ENCODE peak calls at places on chromosomes 16 and 17, in six cellular contexts. One of them, this sample, is unnamed.

GRCh38 chr17:2749058-2749783 is at the start of gene CCDC92B:
- DNase-seq in hepatocyte: no peak
- DNase-seq in upper lobe of right lung: no peak
- DNase-seq in NCI-H526: peak; percentile 69
- DNase-seq in epithelial cell of esophagus: no peak
- DNase-seq in CD4-positive, alpha-beta T cell: no peak
- DNase-seq in this sample: no peak

GRCh38 chr17:70564006-70564620 is 394.8 kb downstream of the KCNJ2 start:
- DNase-seq in epithelial cell of esophagus: peak; percentile 2
- DNase-seq in NCI-H526: no peak
- DNase-seq in CD4-positive, alpha-beta T cell: no peak
- DNase-seq in upper lobe of right lung: no peak
- DNase-seq in hepatocyte: no peak
- DNase-seq in this sample: no peak

GRCh38 chr17:82709024-82709675 is 7.4 kb upstream of the FN3KRP start:
- DNase-seq in epithelial cell of esophagus: no peak
- DNase-seq in NCI-H526: peak; percentile 26
- DNase-seq in upper lobe of right lung: no peak
- DNase-seq in hepatocyte: no peak
- DNase-seq in CD4-positive, alpha-beta T cell: no peak
- DNase-seq in this sample: no peak

GRCh38 chr17:36017799-36018198 is at the start of gene CCL23:
- DNase-seq in NCI-H526: no peak
- DNase-seq in upper lobe of right lung: no peak
- DNase-seq in hepatocyte: no peak
- DNase-seq in CD4-positive, alpha-beta T cell: no peak
- DNase-seq in epithelial cell of esophagus: no peak
- DNase-seq in this sample: no peak

GRCh38 chr17:76496464-76496863 is 4.8 kb downstream of the RHBDF2 start:
- DNase-seq in epithelial cell of esophagus: no peak
- DNase-seq in NCI-H526: no peak
- DNase-seq in CD4-positive, alpha-beta T cell: no peak
- DNase-seq in hepatocyte: no peak
- DNase-seq in upper lobe of right lung: no peak
- DNase-seq in this sample: no peak

GRCh38 chr16:53159781-53160436 is 105.1 kb downstream of the CHD9 start:
- DNase-seq in hepatocyte: peak; percentile 70
- DNase-seq in NCI-H526: peak; percentile 46
- DNase-seq in epithelial cell of esophagus: peak; percentile 63
- DNase-seq in CD4-positive, alpha-beta T cell: no peak
- DNase-seq in upper lobe of right lung: no peak
- DNase-seq in this sample: no peak

GRCh38 chr17:75740215-75740614 is 19.0 kb downstream of the ITGB4 start:
- DNase-seq in CD4-positive, alpha-beta T cell: no peak
- DNase-seq in epithelial cell of esophagus: no peak
- DNase-seq in hepatocyte: no peak
- DNase-seq in upper lobe of right lung: no peak
- DNase-seq in NCI-H526: no peak
- DNase-seq in this sample: no peak

GRCh38 chr17:65366102-65366844 is 195.2 kb downstream of the AXIN2 start:
- DNase-seq in hepatocyte: no peak
- DNase-seq in NCI-H526: no peak
- DNase-seq in epithelial cell of esophagus: no peak
- DNase-seq in upper lobe of right lung: no peak
- DNase-seq in CD4-positive, alpha-beta T cell: no peak
- DNase-seq in this sample: peak; percentile 37

GRCh38 chr17:56595831-56596740 is 2.6 kb downstream of the NOG start:
- DNase-seq in NCI-H526: peak; percentile 25
- DNase-seq in CD4-positive, alpha-beta T cell: no peak
- DNase-seq in epithelial cell of esophagus: no peak
- DNase-seq in upper lobe of right lung: no peak
- DNase-seq in hepatocyte: peak; percentile 43
- DNase-seq in this sample: peak; percentile 94

GRCh38 chr16:83581082-83581481 is 226.7 kb upstream of the HSBP1 start:
- DNase-seq in CD4-positive, alpha-beta T cell: no peak
- DNase-seq in hepatocyte: no peak
- DNase-seq in epithelial cell of esophagus: peak; percentile 23
- DNase-seq in NCI-H526: no peak
- DNase-seq in upper lobe of right lung: no peak
- DNase-seq in this sample: no peak

GRCh38 chr16:1509307-1510221 is 16.4 kb downstream of the TELO2 start:
- DNase-seq in upper lobe of right lung: no peak
- DNase-seq in epithelial cell of esophagus: no peak
- DNase-seq in CD4-positive, alpha-beta T cell: no peak
- DNase-seq in hepatocyte: no peak
- DNase-seq in NCI-H526: no peak
- DNase-seq in this sample: no peak

GRCh38 chr16:46911038-46911437 is 26.9 kb downstream of the GPT2 start:
- DNase-seq in epithelial cell of esophagus: no peak
- DNase-seq in CD4-positive, alpha-beta T cell: no peak
- DNase-seq in hepatocyte: no peak
- DNase-seq in NCI-H526: no peak
- DNase-seq in upper lobe of right lung: no peak
- DNase-seq in this sample: no peak

GRCh38 chr17:5635949-5636348 is 51.6 kb upstream of the NLRP1 start:
- DNase-seq in epithelial cell of esophagus: no peak
- DNase-seq in upper lobe of right lung: no peak
- DNase-seq in hepatocyte: no peak
- DNase-seq in CD4-positive, alpha-beta T cell: no peak
- DNase-seq in NCI-H526: peak; percentile 47
- DNase-seq in this sample: no peak

GRCh38 chr16:21626659-21627277 is 25.6 kb downstream of the IGSF6 start:
- DNase-seq in upper lobe of right lung: no peak
- DNase-seq in NCI-H526: peak; percentile 92
- DNase-seq in CD4-positive, alpha-beta T cell: no peak
- DNase-seq in hepatocyte: peak; percentile 64
- DNase-seq in epithelial cell of esophagus: peak; percentile 94
- DNase-seq in this sample: peak; percentile 88

GRCh38 chr17:65750678-65751077 is 189.2 kb upstream of the AXIN2 start:
- DNase-seq in epithelial cell of esophagus: peak; percentile 97
- DNase-seq in hepatocyte: peak; percentile 64
- DNase-seq in CD4-positive, alpha-beta T cell: peak; percentile 49
- DNase-seq in upper lobe of right lung: peak; percentile 87
- DNase-seq in NCI-H526: no peak
- DNase-seq in this sample: no peak

GRCh38 chr16:13471036-13471435 is 448.9 kb upstream of the ERCC4 start:
- DNase-seq in CD4-positive, alpha-beta T cell: no peak
- DNase-seq in epithelial cell of esophagus: no peak
- DNase-seq in hepatocyte: peak; percentile 46
- DNase-seq in upper lobe of right lung: no peak
- DNase-seq in NCI-H526: no peak
- DNase-seq in this sample: peak; percentile 62

GRCh38 chr17:59840329-59840907 is 52.3 kb downstream of the TUBD1 start:
- DNase-seq in hepatocyte: no peak
- DNase-seq in upper lobe of right lung: no peak
- DNase-seq in CD4-positive, alpha-beta T cell: no peak
- DNase-seq in epithelial cell of esophagus: peak; percentile 44
- DNase-seq in NCI-H526: peak; percentile 65
- DNase-seq in this sample: no peak

GRCh38 chr17:6430769-6431168 is 4.2 kb downstream of the AIPL1 start:
- DNase-seq in epithelial cell of esophagus: no peak
- DNase-seq in CD4-positive, alpha-beta T cell: no peak
- DNase-seq in NCI-H526: no peak
- DNase-seq in upper lobe of right lung: no peak
- DNase-seq in hepatocyte: no peak
- DNase-seq in this sample: no peak

GRCh38 chr16:19115148-19116021 is 1.6 kb downstream of the ITPRIPL2 start:
- DNase-seq in upper lobe of right lung: no peak
- DNase-seq in CD4-positive, alpha-beta T cell: no peak
- DNase-seq in NCI-H526: peak; percentile 36
- DNase-seq in epithelial cell of esophagus: no peak
- DNase-seq in hepatocyte: no peak
- DNase-seq in this sample: no peak

GRCh38 chr16:3696425-3697218 is 20.7 kb downstream of the TRAP1 start:
- DNase-seq in upper lobe of right lung: no peak
- DNase-seq in epithelial cell of esophagus: no peak
- DNase-seq in NCI-H526: no peak
- DNase-seq in hepatocyte: peak; percentile 62
- DNase-seq in CD4-positive, alpha-beta T cell: no peak
- DNase-seq in this sample: no peak

GRCh38 chr17:7060165-7060890 is 16.4 kb upstream of the SLC16A11 start:
- DNase-seq in upper lobe of right lung: no peak
- DNase-seq in NCI-H526: no peak
- DNase-seq in hepatocyte: no peak
- DNase-seq in epithelial cell of esophagus: peak; percentile 92
- DNase-seq in CD4-positive, alpha-beta T cell: no peak
- DNase-seq in this sample: no peak

GRCh38 chr16:58034128-58034685 is 8.7 kb downstream of the MMP15 start:
- DNase-seq in upper lobe of right lung: peak; percentile 40
- DNase-seq in CD4-positive, alpha-beta T cell: no peak
- DNase-seq in NCI-H526: no peak
- DNase-seq in hepatocyte: no peak
- DNase-seq in epithelial cell of esophagus: no peak
- DNase-seq in this sample: no peak

GRCh38 chr16:77299395-77299794 is 100.2 kb downstream of the SYCE1L start:
- DNase-seq in CD4-positive, alpha-beta T cell: no peak
- DNase-seq in NCI-H526: no peak
- DNase-seq in epithelial cell of esophagus: no peak
- DNase-seq in upper lobe of right lung: no peak
- DNase-seq in hepatocyte: no peak
- DNase-seq in this sample: no peak

GRCh38 chr16:10668322-10669045 is 26.2 kb downstream of the TEKT5 start:
- DNase-seq in hepatocyte: peak; percentile 27
- DNase-seq in CD4-positive, alpha-beta T cell: no peak
- DNase-seq in NCI-H526: peak; percentile 44
- DNase-seq in epithelial cell of esophagus: peak; percentile 18
- DNase-seq in upper lobe of right lung: no peak
- DNase-seq in this sample: peak; percentile 81

GRCh38 chr17:42653179-42654124 is 5.6 kb upstream of the TUBG2 start:
- DNase-seq in upper lobe of right lung: no peak
- DNase-seq in epithelial cell of esophagus: no peak
- DNase-seq in hepatocyte: peak; percentile 68
- DNase-seq in CD4-positive, alpha-beta T cell: no peak
- DNase-seq in NCI-H526: no peak
- DNase-seq in this sample: peak; percentile 96

GRCh38 chr16:4944333-4945281 is 7.7 kb upstream of the PPL start:
- DNase-seq in epithelial cell of esophagus: peak; percentile 95
- DNase-seq in NCI-H526: peak; percentile 37
- DNase-seq in upper lobe of right lung: peak; percentile 95
- DNase-seq in CD4-positive, alpha-beta T cell: no peak
- DNase-seq in hepatocyte: peak; percentile 97
- DNase-seq in this sample: peak; percentile 98

GRCh38 chr17:10499950-10500349 is 18.4 kb downstream of the MYH1 start:
- DNase-seq in upper lobe of right lung: no peak
- DNase-seq in CD4-positive, alpha-beta T cell: no peak
- DNase-seq in epithelial cell of esophagus: no peak
- DNase-seq in NCI-H526: no peak
- DNase-seq in hepatocyte: no peak
- DNase-seq in this sample: no peak

GRCh38 chr16:75908301-75908700 is 182.0 kb upstream of the CPHXL start:
- DNase-seq in epithelial cell of esophagus: no peak
- DNase-seq in CD4-positive, alpha-beta T cell: no peak
- DNase-seq in upper lobe of right lung: no peak
- DNase-seq in NCI-H526: no peak
- DNase-seq in hepatocyte: no peak
- DNase-seq in this sample: no peak

GRCh38 chr17:17538417-17539391 is 42.5 kb upstream of the RASD1 start:
- DNase-seq in CD4-positive, alpha-beta T cell: no peak
- DNase-seq in upper lobe of right lung: no peak
- DNase-seq in hepatocyte: peak; percentile 82
- DNase-seq in epithelial cell of esophagus: peak; percentile 10
- DNase-seq in NCI-H526: peak; percentile 91
- DNase-seq in this sample: no peak

GRCh38 chr16:29710227-29711219 is 31.5 kb downstream of the QPRT start:
- DNase-seq in CD4-positive, alpha-beta T cell: no peak
- DNase-seq in hepatocyte: peak; percentile 83
- DNase-seq in upper lobe of right lung: peak; percentile 16
- DNase-seq in epithelial cell of esophagus: peak; percentile 70
- DNase-seq in NCI-H526: peak; percentile 83
- DNase-seq in this sample: peak; percentile 66

GRCh38 chr16:13471478-13471877 is 448.5 kb upstream of the ERCC4 start:
- DNase-seq in NCI-H526: no peak
- DNase-seq in CD4-positive, alpha-beta T cell: no peak
- DNase-seq in upper lobe of right lung: no peak
- DNase-seq in hepatocyte: no peak
- DNase-seq in epithelial cell of esophagus: no peak
- DNase-seq in this sample: no peak

GRCh38 chr17:73773702-73774101 is 129.5 kb upstream of the SDK2 start:
- DNase-seq in CD4-positive, alpha-beta T cell: peak; percentile 17
- DNase-seq in hepatocyte: no peak
- DNase-seq in NCI-H526: no peak
- DNase-seq in epithelial cell of esophagus: no peak
- DNase-seq in upper lobe of right lung: no peak
- DNase-seq in this sample: no peak

This sample was measured in islet precursor cell.